ENCODE peak calls at places on chromosomes 12 and 14, in seven cellular contexts. K is H9, E is H1, W is mesenchymal stem cell, G is mesendoderm, B is IMR-90, F is neuronal stem cell. C is an unnamed sample. For H3K27me3, the result is how much of the 10 kb centered on the place peaks cover.

GRCh38 chr12:115259968-115260806 is 576.2 kb upstream of the TBX3 start:
- DNase-seq in E (no peak), B (no peak), W (no peak), G (no peak), K (no peak), F (no peak), C (no peak)

GRCh38 chr12:84128117-84128991 is 784.2 kb downstream of the SLC6A15 start:
- DNase-seq in B (no peak), K (peak), W (no peak), G (peak), E (no peak), F (no peak), C (no peak)

GRCh38 chr14:50521912-50522341 is 10.4 kb downstream of the MAP4K5 start:
- DNase-seq in B (peak), E (no peak), G (no peak), W (peak), K (no peak), F (no peak), C (no peak)

GRCh38 chr12:80810874-80811273 is 94.2 kb downstream of the MYF5 start:
- DNase-seq in B (peak), F (no peak), W (no peak), G (no peak), K (no peak), E (no peak), C (no peak)

GRCh38 chr12:116955382-116956021 is 44.8 kb downstream of the FBXW8 start:
- DNase-seq in K (no peak), G (peak), F (no peak), E (no peak), B (peak), W (peak), C (peak)

GRCh38 chr12:64611430-64612286 is 1.4 kb downstream of the RASSF3 start:
- DNase-seq in B (peak), K (no peak), F (no peak), W (peak), G (no peak), E (no peak), C (peak)

GRCh38 chr14:75497191-75497590 is 25.1 kb upstream of the BATF start:
- DNase-seq in B (no peak), K (no peak), W (no peak), E (no peak), F (no peak), G (no peak), C (no peak)

GRCh38 chr14:29643415-29644206 is 284.0 kb downstream of the PRKD1 start:
- DNase-seq in F (no peak), B (peak), W (peak), G (peak), E (no peak), K (no peak), C (no peak)

GRCh38 chr12:22083167-22083566 is 37.1 kb downstream of the CMAS start:
- DNase-seq in E (no peak), F (no peak), K (no peak), G (no peak), B (peak), W (peak), C (peak)

GRCh38 chr14:95156765-95157194 is 549 bp downstream of the DICER1 start:
- DNase-seq in W (no peak), B (peak), E (no peak), K (peak), F (no peak), G (no peak), C (peak)

GRCh38 chr12:110744176-110744575 is 1.5 kb upstream of the PPP1CC start:
- DNase-seq in K (no peak), F (no peak), B (peak), W (no peak), E (no peak), G (no peak), C (no peak)

GRCh38 chr14:58747181-58747580 is 109.4 kb downstream of the DACT1 start:
- DNase-seq in B (peak), F (no peak), W (peak), K (no peak), G (no peak), E (no peak), C (peak)

GRCh38 chr14:94157195-94157594 is 16.9 kb upstream of the PPP4R4 start:
- DNase-seq in E (no peak), B (no peak), F (no peak), W (no peak), G (no peak), K (no peak), C (no peak)

GRCh38 chr12:90630006-90630405 is 325.0 kb downstream of the CCER1 start:
- DNase-seq in B (peak), E (no peak), K (no peak), G (no peak), W (no peak), F (no peak), C (no peak)

GRCh38 chr12:4270670-4271432 is 2.7 kb upstream of the CCND2 start:
- DNase-seq in W (peak), B (no peak), F (peak), G (peak), E (no peak), K (peak), C (no peak)

GRCh38 chr14:106286697-106287290 is 760.4 kb downstream of the TMEM121 start:
- DNase-seq in K (no peak), E (no peak), W (no peak), G (no peak), B (no peak), F (no peak), C (no peak)

GRCh38 chr12:3315201-3315661 is 175.8 kb upstream of the PRMT8 start:
- DNase-seq in E (no peak), K (no peak), B (peak), W (no peak), F (no peak), G (no peak), C (peak)

GRCh38 chr14:56805201-56805991 is 4.9 kb downstream of the OTX2 start:
- DNase-seq in E (no peak), W (no peak), B (no peak), G (peak), K (peak), F (no peak), C (no peak)

GRCh38 chr12:106078358-106079025 is 60.3 kb downstream of the NUAK1 start:
- DNase-seq in W (peak), G (no peak), F (no peak), E (no peak), B (peak), K (peak), C (no peak)

GRCh38 chr12:20463920-20464524 is 95.7 kb downstream of the PDE3A start:
- DNase-seq in G (no peak), W (peak), E (no peak), K (no peak), F (no peak), B (peak), C (peak)

GRCh38 chr12:75994069-75994740 is 37.4 kb downstream of the PHLDA1 start:
- DNase-seq in F (no peak), W (no peak), G (peak), E (no peak), K (no peak), B (no peak), C (peak)

GRCh38 chr12:109795023-109795422 is 38.2 kb downstream of the TRPV4 start:
- DNase-seq in B (peak), K (no peak), F (no peak), E (no peak), G (no peak), W (no peak), C (no peak)

GRCh38 chr12:30874455-30875313 is 51.9 kb upstream of the TSPAN11 start:
- DNase-seq in E (no peak), F (no peak), W (no peak), G (peak), B (no peak), K (peak), C (no peak)

GRCh38 chr14:55381040-55381439 is 30.6 kb downstream of the ATG14 start:
- DNase-seq in F (no peak), W (no peak), E (no peak), B (peak), K (no peak), G (peak), C (peak)

GRCh38 chr14:99649219-99649618 is 4.3 kb downstream of the HHIPL1 start:
- DNase-seq in B (peak), G (no peak), F (no peak), K (no peak), W (no peak), E (no peak), C (no peak)

GRCh38 chr12:113742801-113743200 is 223.3 kb downstream of the RBM19 start:
- DNase-seq in G (no peak), B (no peak), F (no peak), K (no peak), E (no peak), W (no peak), C (peak)

GRCh38 chr12:67573456-67573855 is 75.1 kb upstream of the DYRK2 start:
- DNase-seq in G (no peak), B (no peak), F (no peak), W (no peak), E (no peak), K (no peak), C (no peak)

DNA sequence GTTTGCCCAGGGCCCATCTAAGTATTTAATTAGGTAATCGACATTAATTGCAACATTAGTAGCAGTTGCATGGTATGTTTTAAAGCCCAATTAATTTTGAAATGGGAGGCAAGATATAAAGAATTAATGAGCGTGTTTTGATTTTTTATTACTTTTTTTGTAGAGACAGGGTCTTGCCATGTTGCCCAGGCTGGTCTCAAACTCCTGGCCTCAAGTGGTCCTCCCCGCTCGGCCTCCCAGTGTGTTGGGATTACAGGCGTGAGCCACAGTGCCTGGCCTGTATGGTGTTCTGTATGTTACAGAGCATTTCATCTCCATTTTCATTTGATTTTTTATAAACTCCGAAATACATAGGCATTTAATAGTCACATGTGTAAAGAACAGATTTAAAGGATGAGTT is 856 bp downstream of the GOLGA5 start:
- DNase-seq in K (no peak), E (no peak), W (no peak), F (no peak), G (no peak), B (no peak), C (no peak)
- H3K18ac ChIP-seq in K (no peak), E (no peak), W (peak), F (no peak), G (no peak), B (peak), C (no peak)

DNA sequence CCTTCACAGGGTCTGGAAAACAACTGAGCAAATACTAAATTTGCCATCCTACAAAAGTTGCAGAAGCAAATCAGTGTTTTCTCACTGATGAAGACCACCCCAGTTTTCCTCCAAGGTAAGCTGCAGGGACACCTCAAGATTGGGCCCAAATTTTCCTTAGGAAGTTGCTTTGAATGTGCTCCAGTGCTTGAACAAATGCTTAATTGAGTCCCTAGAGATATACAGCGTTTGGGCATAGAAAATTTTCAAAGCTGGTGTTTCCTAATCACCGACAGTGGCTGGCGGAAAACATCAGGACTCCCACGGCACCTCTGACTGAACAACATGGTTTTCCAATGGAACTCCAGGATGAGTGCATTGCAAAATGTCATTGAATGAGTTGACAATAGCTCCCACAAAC is 92.5 kb upstream of the HMGA2 start:
- DNase-seq in F (no peak), G (no peak), B (no peak), K (no peak), W (no peak), E (no peak), C (no peak)
- H3K27me3 ChIP-seq in F (under half), G (under half), B (under half), K (under half), W (under half), E (under half), C (under half)

GRCh38 chr14:32318087-32318486 is 11.0 kb upstream of the AKAP6 start:
- DNase-seq in B (no peak), K (no peak), W (no peak), F (no peak), E (no peak), G (no peak), C (no peak)

GRCh38 chr14:32313977-32314376 is 15.1 kb upstream of the AKAP6 start:
- DNase-seq in B (no peak), G (peak), E (no peak), K (no peak), W (no peak), F (no peak), C (no peak)

GRCh38 chr14:32324601-32325000 is 4.5 kb upstream of the AKAP6 start:
- DNase-seq in K (no peak), B (no peak), E (no peak), W (peak), G (no peak), F (no peak), C (no peak)

GRCh38 chr14:32319368-32320049 is 9.6 kb upstream of the AKAP6 start:
- DNase-seq in W (peak), K (no peak), B (no peak), F (no peak), E (no peak), G (no peak), C (no peak)
- H3K18ac ChIP-seq in W (no peak), K (no peak), B (no peak), F (no peak), E (no peak), G (no peak), C (no peak)

DNA sequence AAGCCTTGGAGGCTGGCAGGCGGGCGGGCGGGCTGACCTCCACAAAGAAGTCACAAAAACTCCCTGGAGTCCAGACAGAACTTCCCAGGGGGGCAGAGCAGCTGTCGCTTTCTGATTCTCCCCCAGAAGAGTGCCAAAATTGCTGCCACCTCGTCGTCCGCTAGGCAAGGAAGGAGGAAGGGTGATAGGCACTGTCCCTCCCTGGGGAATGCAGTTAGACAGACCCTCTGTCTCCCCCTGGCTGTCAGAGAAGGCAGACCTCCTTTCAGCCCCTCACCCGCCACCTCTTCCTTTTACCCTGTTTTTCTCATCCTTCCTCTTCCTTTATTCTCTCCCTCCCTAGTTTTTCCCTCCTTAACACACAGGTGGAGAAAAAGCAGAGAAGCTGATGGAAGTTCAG is 18.7 kb downstream of the GRIN2B start:
- DNase-seq in E (no peak), W (no peak), G (peak), F (no peak), B (no peak), K (peak), C (no peak)
- H3K27me3 ChIP-seq in E (under half), W (half or more), G (under half), F (under half), B (under half), K (under half), C (under half)

DNA sequence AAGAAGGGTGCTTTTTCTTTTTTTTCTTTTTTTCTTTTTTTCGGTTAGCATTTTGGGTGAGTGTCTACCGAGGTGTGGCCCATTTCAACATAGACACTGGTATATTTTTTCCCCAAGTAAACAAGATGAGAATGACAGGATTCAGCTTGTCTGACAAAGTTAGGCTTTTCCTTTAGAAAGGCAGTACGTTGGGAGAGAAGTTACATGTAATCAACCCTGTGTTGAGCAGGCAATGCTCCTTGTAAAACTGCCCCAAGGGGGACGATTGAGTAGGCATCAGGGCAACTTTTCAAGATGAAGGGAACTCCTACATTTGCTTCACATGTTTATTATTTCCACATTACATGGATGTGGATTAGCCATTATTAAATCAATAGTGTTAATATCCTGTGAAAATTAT is 1.7 kb downstream of the EMP1 start:
- DNase-seq in G (no peak), E (no peak), K (no peak), W (peak), B (no peak), F (no peak), C (no peak)
- H3K18ac ChIP-seq in G (no peak), E (no peak), K (no peak), W (peak), B (peak), F (no peak), C (no peak)

DNA sequence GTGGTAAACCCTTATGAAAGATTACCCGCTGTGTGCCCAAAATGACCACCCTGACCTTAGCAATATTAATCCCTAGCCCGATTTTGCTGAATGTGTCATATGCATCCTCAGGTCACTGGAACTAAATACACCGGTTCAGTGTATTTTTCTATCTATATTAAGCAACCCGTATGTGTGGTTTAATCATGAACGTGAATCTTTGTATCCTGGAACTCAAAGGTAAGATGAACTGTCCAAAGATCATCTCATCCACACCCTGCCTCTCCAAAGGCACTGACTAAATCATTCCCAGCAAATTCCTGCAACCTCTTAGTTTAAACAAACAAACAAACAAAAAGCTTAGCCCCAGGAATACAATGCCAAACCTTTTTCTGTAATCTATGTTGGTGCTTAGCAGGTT is 298.7 kb downstream of the DPF3 start:
- DNase-seq in E (no peak), G (no peak), B (no peak), W (no peak), K (no peak), F (no peak), C (no peak)
- H3K27me3 ChIP-seq in E (under half), G (under half), B (under half), W (under half), K (under half), F (under half), C (under half)

C was measured in trophoblast cell.